ENCODE peak calls at places on chromosomes 5 and 9, in six cellular contexts. One of them, this sample, is unnamed.
A peak's percentile ranks its signal among the peaks of the same experiment; 100 is the strongest.

GRCh38 chr9:133822439-133823065 is 84.4 kb upstream of the SARDH start:
- DNase-seq in HL-60: no peak
- DNase-seq in GM10248: peak; percentile 84
- DNase-seq in fibroblast of pulmonary artery: no peak
- DNase-seq in right cardiac atrium: no peak
- DNase-seq in mucosa of gallbladder: no peak
- DNase-seq in this sample: peak; percentile 72

GRCh38 chr9:123419721-123420559 is 63.9 kb downstream of the CRB2 start:
- DNase-seq in right cardiac atrium: no peak
- DNase-seq in fibroblast of pulmonary artery: no peak
- DNase-seq in GM10248: no peak
- DNase-seq in HL-60: no peak
- DNase-seq in mucosa of gallbladder: no peak
- DNase-seq in this sample: no peak

GRCh38 chr5:143187495-143187894 is 216.0 kb downstream of the NR3C1 start:
- DNase-seq in fibroblast of pulmonary artery: no peak
- DNase-seq in right cardiac atrium: peak; percentile 46
- DNase-seq in mucosa of gallbladder: no peak
- DNase-seq in HL-60: no peak
- DNase-seq in GM10248: no peak
- DNase-seq in this sample: no peak

GRCh38 chr5:177370488-177371119 is 12.9 kb downstream of the RGS14 start:
- DNase-seq in HL-60: no peak
- DNase-seq in GM10248: peak; percentile 76
- DNase-seq in mucosa of gallbladder: peak; percentile 92
- DNase-seq in fibroblast of pulmonary artery: peak; percentile 94
- DNase-seq in right cardiac atrium: peak; percentile 91
- DNase-seq in this sample: no peak

GRCh38 chr5:92519717-92520632 is 1061.0 kb downstream of the NR2F1-AS1 start:
- DNase-seq in HL-60: no peak
- DNase-seq in right cardiac atrium: no peak
- DNase-seq in mucosa of gallbladder: no peak
- DNase-seq in GM10248: no peak
- DNase-seq in fibroblast of pulmonary artery: peak; percentile 21
- DNase-seq in this sample: no peak

GRCh38 chr5:112738180-112738560 is 485 bp downstream of the APC start:
- DNase-seq in fibroblast of pulmonary artery: no peak
- DNase-seq in right cardiac atrium: no peak
- DNase-seq in HL-60: peak; percentile 1
- DNase-seq in mucosa of gallbladder: no peak
- DNase-seq in GM10248: peak; percentile 8
- DNase-seq in this sample: no peak

GRCh38 chr5:86546050-86546449 is 71.7 kb upstream of the COX7C start:
- DNase-seq in HL-60: no peak
- DNase-seq in mucosa of gallbladder: no peak
- DNase-seq in GM10248: no peak
- DNase-seq in right cardiac atrium: no peak
- DNase-seq in fibroblast of pulmonary artery: no peak
- DNase-seq in this sample: no peak

GRCh38 chr5:78065663-78066062 is 228.8 kb downstream of the AP3B1 start:
- DNase-seq in HL-60: no peak
- DNase-seq in GM10248: no peak
- DNase-seq in fibroblast of pulmonary artery: no peak
- DNase-seq in mucosa of gallbladder: no peak
- DNase-seq in right cardiac atrium: no peak
- DNase-seq in this sample: no peak

GRCh38 chr9:36151306-36152210 is 15.0 kb downstream of the GLIPR2 start:
- DNase-seq in fibroblast of pulmonary artery: peak; percentile 85
- DNase-seq in HL-60: peak; percentile 97
- DNase-seq in mucosa of gallbladder: peak; percentile 51
- DNase-seq in right cardiac atrium: peak; percentile 82
- DNase-seq in GM10248: peak; percentile 76
- DNase-seq in this sample: peak; percentile 88

GRCh38 chr5:16609412-16609811 is 7.4 kb downstream of the RETREG1 start:
- DNase-seq in GM10248: no peak
- DNase-seq in fibroblast of pulmonary artery: no peak
- DNase-seq in HL-60: no peak
- DNase-seq in right cardiac atrium: no peak
- DNase-seq in mucosa of gallbladder: no peak
- DNase-seq in this sample: no peak

GRCh38 chr5:172795401-172795977 is 24.5 kb upstream of the DUSP1 start:
- DNase-seq in right cardiac atrium: peak; percentile 98
- DNase-seq in HL-60: no peak
- DNase-seq in mucosa of gallbladder: peak; percentile 90
- DNase-seq in GM10248: no peak
- DNase-seq in fibroblast of pulmonary artery: peak; percentile 100
- DNase-seq in this sample: no peak

GRCh38 chr5:99032234-99033013 is 103.6 kb upstream of the CHD1 start:
- DNase-seq in fibroblast of pulmonary artery: peak; percentile 90
- DNase-seq in right cardiac atrium: peak; percentile 73
- DNase-seq in mucosa of gallbladder: peak; percentile 75
- DNase-seq in HL-60: peak; percentile 36
- DNase-seq in GM10248: peak; percentile 36
- DNase-seq in this sample: peak; percentile 27

GRCh38 chr5:95020382-95020781 is 264.5 kb downstream of the MCTP1 start:
- DNase-seq in fibroblast of pulmonary artery: no peak
- DNase-seq in HL-60: no peak
- DNase-seq in GM10248: no peak
- DNase-seq in mucosa of gallbladder: no peak
- DNase-seq in right cardiac atrium: no peak
- DNase-seq in this sample: no peak

GRCh38 chr9:120621941-120622340 is 42.0 kb upstream of the CDK5RAP2 start:
- DNase-seq in fibroblast of pulmonary artery: no peak
- DNase-seq in right cardiac atrium: no peak
- DNase-seq in mucosa of gallbladder: no peak
- DNase-seq in HL-60: no peak
- DNase-seq in GM10248: no peak
- DNase-seq in this sample: no peak

GRCh38 chr9:92247296-92247695 is 46.2 kb downstream of the IARS1 start:
- DNase-seq in fibroblast of pulmonary artery: peak; percentile 66
- DNase-seq in GM10248: no peak
- DNase-seq in right cardiac atrium: no peak
- DNase-seq in mucosa of gallbladder: no peak
- DNase-seq in HL-60: no peak
- DNase-seq in this sample: no peak

GRCh38 chr5:132063090-132063911 is 2.8 kb downstream of the IL3 start:
- DNase-seq in HL-60: peak; percentile 54
- DNase-seq in GM10248: peak; percentile 78
- DNase-seq in right cardiac atrium: peak; percentile 88
- DNase-seq in fibroblast of pulmonary artery: peak; percentile 85
- DNase-seq in mucosa of gallbladder: peak; percentile 65
- DNase-seq in this sample: peak; percentile 54

GRCh38 chr5:161190086-161190485 is 338.1 kb upstream of the ATP10B start:
- DNase-seq in fibroblast of pulmonary artery: no peak
- DNase-seq in right cardiac atrium: no peak
- DNase-seq in mucosa of gallbladder: no peak
- DNase-seq in GM10248: no peak
- DNase-seq in HL-60: no peak
- DNase-seq in this sample: no peak

GRCh38 chr9:33430942-33431341 is 16.5 kb downstream of the AQP3 start:
- DNase-seq in right cardiac atrium: no peak
- DNase-seq in GM10248: no peak
- DNase-seq in fibroblast of pulmonary artery: no peak
- DNase-seq in mucosa of gallbladder: no peak
- DNase-seq in HL-60: no peak
- DNase-seq in this sample: no peak

GRCh38 chr5:2242539-2242938 is 359.8 kb upstream of the IRX4 start:
- DNase-seq in GM10248: no peak
- DNase-seq in mucosa of gallbladder: no peak
- DNase-seq in HL-60: no peak
- DNase-seq in fibroblast of pulmonary artery: no peak
- DNase-seq in right cardiac atrium: no peak
- DNase-seq in this sample: no peak

GRCh38 chr9:32384002-32384363 is 460 bp upstream of the ACO1 start:
- DNase-seq in HL-60: no peak
- DNase-seq in right cardiac atrium: no peak
- DNase-seq in fibroblast of pulmonary artery: no peak
- DNase-seq in GM10248: no peak
- DNase-seq in mucosa of gallbladder: peak; percentile 11
- DNase-seq in this sample: no peak

GRCh38 chr5:71887680-71888079 is 168.6 kb downstream of the CARTPT start:
- DNase-seq in GM10248: peak; percentile 74
- DNase-seq in right cardiac atrium: no peak
- DNase-seq in fibroblast of pulmonary artery: peak; percentile 92
- DNase-seq in mucosa of gallbladder: no peak
- DNase-seq in HL-60: peak; percentile 1
- DNase-seq in this sample: peak; percentile 26

GRCh38 chr5:172661536-172661935 is 20.5 kb downstream of the NEURL1B start:
- DNase-seq in GM10248: no peak
- DNase-seq in right cardiac atrium: peak; percentile 42
- DNase-seq in fibroblast of pulmonary artery: no peak
- DNase-seq in HL-60: no peak
- DNase-seq in mucosa of gallbladder: no peak
- DNase-seq in this sample: no peak

GRCh38 chr9:121895836-121896544 is 197.1 kb downstream of the TTLL11 start:
- DNase-seq in right cardiac atrium: peak; percentile 65
- DNase-seq in HL-60: no peak
- DNase-seq in mucosa of gallbladder: peak; percentile 30
- DNase-seq in fibroblast of pulmonary artery: peak; percentile 75
- DNase-seq in GM10248: no peak
- DNase-seq in this sample: no peak

GRCh38 chr9:103287361-103287760 is 292.2 kb downstream of the CYLC2 start:
- DNase-seq in fibroblast of pulmonary artery: no peak
- DNase-seq in HL-60: no peak
- DNase-seq in mucosa of gallbladder: no peak
- DNase-seq in GM10248: no peak
- DNase-seq in right cardiac atrium: no peak
- DNase-seq in this sample: no peak

GRCh38 chr9:33233659-33234335 is 6.2 kb upstream of the SPINK4 start:
- DNase-seq in GM10248: no peak
- DNase-seq in fibroblast of pulmonary artery: peak; percentile 90
- DNase-seq in mucosa of gallbladder: peak; percentile 94
- DNase-seq in right cardiac atrium: no peak
- DNase-seq in HL-60: no peak
- DNase-seq in this sample: no peak

GRCh38 chr9:121353246-121353975 is 16.6 kb downstream of the STOM start:
- DNase-seq in mucosa of gallbladder: no peak
- DNase-seq in HL-60: peak; percentile 80
- DNase-seq in right cardiac atrium: no peak
- DNase-seq in GM10248: peak; percentile 72
- DNase-seq in fibroblast of pulmonary artery: no peak
- DNase-seq in this sample: no peak

GRCh38 chr5:151642472-151643140 is 44.1 kb downstream of the SPARC start:
- DNase-seq in right cardiac atrium: peak; percentile 62
- DNase-seq in GM10248: no peak
- DNase-seq in fibroblast of pulmonary artery: no peak
- DNase-seq in mucosa of gallbladder: no peak
- DNase-seq in HL-60: no peak
- DNase-seq in this sample: no peak

GRCh38 chr9:14238518-14238917 is 75.4 kb downstream of the NFIB start:
- DNase-seq in GM10248: no peak
- DNase-seq in mucosa of gallbladder: peak; percentile 25
- DNase-seq in HL-60: no peak
- DNase-seq in right cardiac atrium: no peak
- DNase-seq in fibroblast of pulmonary artery: peak; percentile 88
- DNase-seq in this sample: no peak

GRCh38 chr5:75756191-75756590 is 39.0 kb upstream of the POC5 start:
- DNase-seq in right cardiac atrium: no peak
- DNase-seq in GM10248: no peak
- DNase-seq in fibroblast of pulmonary artery: peak; percentile 3
- DNase-seq in mucosa of gallbladder: no peak
- DNase-seq in HL-60: no peak
- DNase-seq in this sample: no peak

GRCh38 chr5:153985498-153985897 is 53.2 kb downstream of the FAM114A2 start:
- DNase-seq in fibroblast of pulmonary artery: no peak
- DNase-seq in HL-60: no peak
- DNase-seq in GM10248: no peak
- DNase-seq in right cardiac atrium: no peak
- DNase-seq in mucosa of gallbladder: no peak
- DNase-seq in this sample: no peak

GRCh38 chr5:10073705-10074104 is 176.0 kb downstream of the ATPSCKMT start:
- DNase-seq in HL-60: no peak
- DNase-seq in GM10248: no peak
- DNase-seq in right cardiac atrium: no peak
- DNase-seq in fibroblast of pulmonary artery: no peak
- DNase-seq in mucosa of gallbladder: no peak
- DNase-seq in this sample: no peak

GRCh38 chr9:95565982-95566381 is 49.2 kb upstream of the PTCH1 start:
- DNase-seq in mucosa of gallbladder: no peak
- DNase-seq in HL-60: no peak
- DNase-seq in right cardiac atrium: no peak
- DNase-seq in fibroblast of pulmonary artery: no peak
- DNase-seq in GM10248: no peak
- DNase-seq in this sample: no peak

GRCh38 chr9:136659861-136660784 is 2.6 kb upstream of the EGFL7 start:
- DNase-seq in HL-60: no peak
- DNase-seq in GM10248: no peak
- DNase-seq in fibroblast of pulmonary artery: no peak
- DNase-seq in right cardiac atrium: peak; percentile 53
- DNase-seq in mucosa of gallbladder: no peak
- DNase-seq in this sample: no peak

GRCh38 chr9:136858452-136858843 is 6.3 kb downstream of the MAMDC4 start:
- DNase-seq in mucosa of gallbladder: no peak
- DNase-seq in right cardiac atrium: peak; percentile 45
- DNase-seq in GM10248: no peak
- DNase-seq in fibroblast of pulmonary artery: no peak
- DNase-seq in HL-60: no peak
- DNase-seq in this sample: no peak

GRCh38 chr9:105064248-105065118 is 136.5 kb upstream of the ABCA1 start:
- DNase-seq in mucosa of gallbladder: peak; percentile 92
- DNase-seq in GM10248: no peak
- DNase-seq in right cardiac atrium: peak; percentile 95
- DNase-seq in fibroblast of pulmonary artery: peak; percentile 98
- DNase-seq in HL-60: peak; percentile 76
- DNase-seq in this sample: no peak

This sample was measured in naive B cell.